ENCODE peak calls at places on chromosomes 7 and 10, in eight cellular contexts. One of them, this sample, is unnamed. For H3K4me1, the result is how much of the 10 kb centered on the place peaks cover.

GRCh38 chr10:77156406-77156879 is 481.2 kb downstream of the KCNMA1 start:
- DNase-seq in lower lobe of right lung: no peak
- DNase-seq in thoracic aorta: no peak
- DNase-seq in uterus: peak
- DNase-seq in psoas muscle: no peak
- DNase-seq in iPS DF 6.9: no peak
- DNase-seq in naive thymus-derived CD4-positive, alpha-beta T cell: no peak
- DNase-seq in small intestine: peak
- DNase-seq in this sample: no peak

GRCh38 chr10:693506-693905 is 4.0 kb upstream of the DIP2C start:
- DNase-seq in uterus: no peak
- DNase-seq in iPS DF 6.9: no peak
- DNase-seq in lower lobe of right lung: no peak
- DNase-seq in naive thymus-derived CD4-positive, alpha-beta T cell: no peak
- DNase-seq in thoracic aorta: no peak
- DNase-seq in psoas muscle: no peak
- DNase-seq in small intestine: peak
- DNase-seq in this sample: no peak

GRCh38 chr7:8190121-8190895 is 71.7 kb downstream of the ICA1 start:
- DNase-seq in thoracic aorta: no peak
- DNase-seq in iPS DF 6.9: peak
- DNase-seq in lower lobe of right lung: no peak
- DNase-seq in uterus: peak
- DNase-seq in naive thymus-derived CD4-positive, alpha-beta T cell: peak
- DNase-seq in small intestine: peak
- DNase-seq in psoas muscle: no peak
- DNase-seq in this sample: peak

GRCh38 chr7:17444673-17445072 is 146.2 kb downstream of the AHR start:
- DNase-seq in iPS DF 6.9: no peak
- DNase-seq in lower lobe of right lung: no peak
- DNase-seq in psoas muscle: no peak
- DNase-seq in thoracic aorta: no peak
- DNase-seq in uterus: no peak
- DNase-seq in small intestine: peak
- DNase-seq in naive thymus-derived CD4-positive, alpha-beta T cell: no peak
- DNase-seq in this sample: no peak

GRCh38 chr10:60962946-60963345 is 19.0 kb upstream of the RHOBTB1 start:
- DNase-seq in small intestine: no peak
- DNase-seq in uterus: no peak
- DNase-seq in thoracic aorta: no peak
- DNase-seq in psoas muscle: no peak
- DNase-seq in naive thymus-derived CD4-positive, alpha-beta T cell: no peak
- DNase-seq in lower lobe of right lung: no peak
- DNase-seq in iPS DF 6.9: no peak
- DNase-seq in this sample: no peak

GRCh38 chr10:97327348-97328294 is 6.9 kb downstream of the FRAT2 start:
- DNase-seq in psoas muscle: no peak
- DNase-seq in naive thymus-derived CD4-positive, alpha-beta T cell: no peak
- DNase-seq in uterus: no peak
- DNase-seq in lower lobe of right lung: no peak
- DNase-seq in small intestine: peak
- DNase-seq in thoracic aorta: no peak
- DNase-seq in iPS DF 6.9: no peak
- DNase-seq in this sample: no peak

GRCh38 chr7:132815130-132815529 is 238.9 kb upstream of the PLXNA4 start:
- DNase-seq in thoracic aorta: no peak
- DNase-seq in small intestine: peak
- DNase-seq in uterus: no peak
- DNase-seq in naive thymus-derived CD4-positive, alpha-beta T cell: no peak
- DNase-seq in lower lobe of right lung: no peak
- DNase-seq in psoas muscle: no peak
- DNase-seq in iPS DF 6.9: no peak
- DNase-seq in this sample: no peak

GRCh38 chr7:1899201-1899600 is 229.1 kb downstream of the ELFN1 start:
- DNase-seq in psoas muscle: peak
- DNase-seq in lower lobe of right lung: peak
- DNase-seq in iPS DF 6.9: no peak
- DNase-seq in naive thymus-derived CD4-positive, alpha-beta T cell: no peak
- DNase-seq in small intestine: no peak
- DNase-seq in uterus: no peak
- DNase-seq in thoracic aorta: no peak
- DNase-seq in this sample: no peak

GRCh38 chr7:25789701-25790240 is 362.2 kb upstream of the NFE2L3 start:
- DNase-seq in uterus: no peak
- DNase-seq in thoracic aorta: no peak
- DNase-seq in small intestine: no peak
- DNase-seq in naive thymus-derived CD4-positive, alpha-beta T cell: no peak
- DNase-seq in psoas muscle: no peak
- DNase-seq in lower lobe of right lung: no peak
- DNase-seq in iPS DF 6.9: no peak
- DNase-seq in this sample: no peak

DNA sequence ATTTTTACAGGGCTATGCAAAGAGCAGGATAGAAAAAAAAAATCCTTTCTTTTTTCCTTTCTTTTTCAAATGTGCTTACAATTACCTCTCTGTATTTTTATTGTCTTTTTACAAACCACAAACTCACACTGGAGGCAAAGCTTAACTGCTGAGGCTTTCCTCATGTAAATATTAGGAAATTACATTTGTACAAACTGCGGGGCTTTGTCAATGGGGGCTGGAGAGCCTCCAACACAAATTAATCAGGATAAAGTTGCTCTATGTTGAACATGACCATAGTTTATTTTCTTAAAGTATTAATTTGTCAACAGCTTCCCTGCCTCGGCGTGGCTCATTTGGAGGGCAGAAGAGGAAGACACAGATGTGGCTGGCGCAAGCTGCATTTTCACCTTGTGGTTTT is 411.7 kb upstream of the MKI67 start:
- DNase-seq in uterus: no peak
- DNase-seq in small intestine: no peak
- DNase-seq in lower lobe of right lung: no peak
- DNase-seq in iPS DF 6.9: no peak
- DNase-seq in thoracic aorta: no peak
- DNase-seq in psoas muscle: no peak
- DNase-seq in naive thymus-derived CD4-positive, alpha-beta T cell: no peak
- DNase-seq in this sample: no peak
- H3K4me1 ChIP-seq in uterus: under half
- H3K4me1 ChIP-seq in small intestine: under half
- H3K4me1 ChIP-seq in lower lobe of right lung: under half
- H3K4me1 ChIP-seq in iPS DF 6.9: under half
- H3K4me1 ChIP-seq in thoracic aorta: under half
- H3K4me1 ChIP-seq in psoas muscle: under half
- H3K4me1 ChIP-seq in naive thymus-derived CD4-positive, alpha-beta T cell: under half
- H3K4me1 ChIP-seq in this sample: under half

DNA sequence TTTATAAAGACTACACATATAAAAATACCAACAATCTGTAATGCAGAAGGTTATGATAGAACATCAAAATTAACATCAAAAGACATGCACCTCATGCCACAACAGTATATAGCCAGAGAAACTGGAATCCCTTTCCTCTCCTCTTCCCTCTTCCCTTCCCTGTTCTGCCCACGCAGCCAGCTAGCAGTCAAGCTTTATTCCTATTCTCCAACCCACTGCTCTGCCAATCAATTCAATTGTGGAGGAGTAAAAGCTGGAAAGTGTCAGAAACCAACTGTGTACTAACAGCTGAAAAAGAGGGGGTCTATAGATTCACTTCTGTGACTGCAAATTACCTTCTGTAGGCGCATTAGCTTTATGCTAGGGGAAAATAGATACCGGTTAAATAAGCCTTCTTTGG is 16.4 kb downstream of the ABI1 start:
- DNase-seq in psoas muscle: no peak
- DNase-seq in thoracic aorta: no peak
- DNase-seq in lower lobe of right lung: no peak
- DNase-seq in small intestine: no peak
- DNase-seq in uterus: no peak
- DNase-seq in iPS DF 6.9: no peak
- DNase-seq in naive thymus-derived CD4-positive, alpha-beta T cell: no peak
- DNase-seq in this sample: no peak
- H3K27ac ChIP-seq in psoas muscle: no peak
- H3K27ac ChIP-seq in thoracic aorta: no peak
- H3K27ac ChIP-seq in lower lobe of right lung: no peak
- H3K27ac ChIP-seq in small intestine: no peak
- H3K27ac ChIP-seq in uterus: no peak
- H3K27ac ChIP-seq in iPS DF 6.9: no peak
- H3K27ac ChIP-seq in naive thymus-derived CD4-positive, alpha-beta T cell: no peak
- H3K27ac ChIP-seq in this sample: no peak

DNA sequence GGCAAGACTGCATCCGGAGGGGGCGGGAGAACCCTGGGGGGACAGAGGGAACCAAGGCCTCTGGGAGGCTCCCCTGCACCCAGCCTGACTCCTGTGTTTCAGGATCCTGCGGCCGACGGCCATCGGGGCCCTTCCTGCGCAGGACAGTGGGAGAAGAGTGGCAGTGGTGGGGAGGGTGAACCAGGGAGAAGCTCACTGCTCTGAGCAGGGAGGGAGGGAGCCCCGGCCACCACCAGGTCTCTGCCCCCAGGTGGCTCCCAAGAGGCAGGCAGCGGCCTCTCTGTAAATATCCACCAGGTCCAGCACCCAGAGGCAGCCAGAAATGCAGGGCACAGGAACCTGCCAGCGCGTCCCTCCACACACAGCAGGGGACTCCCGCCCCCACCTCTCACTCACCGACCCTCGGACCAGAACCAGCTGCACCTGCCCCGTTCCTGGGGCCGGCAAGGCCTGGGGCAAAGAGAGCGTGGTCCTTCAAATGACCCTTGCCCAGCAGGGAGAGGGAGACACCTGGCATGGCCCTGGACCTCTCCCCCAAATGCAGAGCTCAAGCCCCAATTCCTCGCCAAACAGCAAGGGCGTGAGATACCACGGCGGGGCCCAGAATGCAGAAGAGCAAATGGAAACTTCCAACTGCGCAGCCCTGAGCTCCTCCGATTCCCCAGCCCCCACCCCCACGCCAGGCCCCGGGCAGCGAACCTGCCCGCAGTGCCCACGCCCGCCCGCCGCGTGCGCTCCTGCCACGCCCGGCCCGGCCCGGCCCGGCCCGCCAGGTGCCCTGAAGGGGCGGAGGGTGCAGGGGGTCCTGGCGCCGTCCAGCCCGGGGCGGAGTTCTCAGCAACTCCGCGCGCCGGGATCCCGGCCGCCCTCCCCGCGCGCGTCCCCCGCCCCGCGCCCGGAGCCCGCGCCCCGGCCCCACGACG is 805 bp downstream of the RASGEF1A start:
- DNase-seq in lower lobe of right lung: peak
- DNase-seq in uterus: no peak
- DNase-seq in small intestine: no peak
- DNase-seq in iPS DF 6.9: no peak
- DNase-seq in naive thymus-derived CD4-positive, alpha-beta T cell: no peak
- DNase-seq in thoracic aorta: no peak
- DNase-seq in psoas muscle: no peak
- DNase-seq in this sample: peak
- H3K4me3 ChIP-seq in lower lobe of right lung: peak
- H3K4me3 ChIP-seq in uterus: no peak
- H3K4me3 ChIP-seq in small intestine: no peak
- H3K4me3 ChIP-seq in iPS DF 6.9: peak
- H3K4me3 ChIP-seq in naive thymus-derived CD4-positive, alpha-beta T cell: peak
- H3K4me3 ChIP-seq in thoracic aorta: peak
- H3K4me3 ChIP-seq in psoas muscle: peak
- H3K4me3 ChIP-seq in this sample: no peak

GRCh38 chr7:212754-213153 is 20.4 kb downstream of the FAM20C start:
- DNase-seq in uterus: no peak
- DNase-seq in iPS DF 6.9: no peak
- DNase-seq in psoas muscle: no peak
- DNase-seq in small intestine: no peak
- DNase-seq in lower lobe of right lung: no peak
- DNase-seq in naive thymus-derived CD4-positive, alpha-beta T cell: no peak
- DNase-seq in thoracic aorta: no peak
- DNase-seq in this sample: no peak

GRCh38 chr7:211033-211714 is 18.8 kb downstream of the FAM20C start:
- DNase-seq in iPS DF 6.9: no peak
- DNase-seq in naive thymus-derived CD4-positive, alpha-beta T cell: no peak
- DNase-seq in uterus: no peak
- DNase-seq in lower lobe of right lung: no peak
- DNase-seq in small intestine: no peak
- DNase-seq in thoracic aorta: no peak
- DNase-seq in psoas muscle: no peak
- DNase-seq in this sample: no peak

GRCh38 chr7:211715-212058 is 19.3 kb downstream of the FAM20C start:
- DNase-seq in naive thymus-derived CD4-positive, alpha-beta T cell: no peak
- DNase-seq in lower lobe of right lung: no peak
- DNase-seq in thoracic aorta: no peak
- DNase-seq in uterus: no peak
- DNase-seq in small intestine: no peak
- DNase-seq in psoas muscle: no peak
- DNase-seq in iPS DF 6.9: no peak
- DNase-seq in this sample: no peak

GRCh38 chr7:214410-215212 is 22.2 kb downstream of the FAM20C start:
- DNase-seq in psoas muscle: peak
- DNase-seq in iPS DF 6.9: no peak
- DNase-seq in uterus: no peak
- DNase-seq in lower lobe of right lung: no peak
- DNase-seq in small intestine: no peak
- DNase-seq in naive thymus-derived CD4-positive, alpha-beta T cell: no peak
- DNase-seq in thoracic aorta: no peak
- DNase-seq in this sample: no peak

GRCh38 chr7:213324-213993 is 21.1 kb downstream of the FAM20C start:
- DNase-seq in naive thymus-derived CD4-positive, alpha-beta T cell: no peak
- DNase-seq in psoas muscle: no peak
- DNase-seq in thoracic aorta: no peak
- DNase-seq in small intestine: no peak
- DNase-seq in uterus: no peak
- DNase-seq in lower lobe of right lung: no peak
- DNase-seq in iPS DF 6.9: no peak
- DNase-seq in this sample: no peak
- H3K4me1 ChIP-seq in naive thymus-derived CD4-positive, alpha-beta T cell: under half
- H3K4me1 ChIP-seq in psoas muscle: under half
- H3K4me1 ChIP-seq in thoracic aorta: under half
- H3K4me1 ChIP-seq in small intestine: under half
- H3K4me1 ChIP-seq in uterus: under half
- H3K4me1 ChIP-seq in lower lobe of right lung: under half
- H3K4me1 ChIP-seq in iPS DF 6.9: under half
- H3K4me1 ChIP-seq in this sample: under half

DNA sequence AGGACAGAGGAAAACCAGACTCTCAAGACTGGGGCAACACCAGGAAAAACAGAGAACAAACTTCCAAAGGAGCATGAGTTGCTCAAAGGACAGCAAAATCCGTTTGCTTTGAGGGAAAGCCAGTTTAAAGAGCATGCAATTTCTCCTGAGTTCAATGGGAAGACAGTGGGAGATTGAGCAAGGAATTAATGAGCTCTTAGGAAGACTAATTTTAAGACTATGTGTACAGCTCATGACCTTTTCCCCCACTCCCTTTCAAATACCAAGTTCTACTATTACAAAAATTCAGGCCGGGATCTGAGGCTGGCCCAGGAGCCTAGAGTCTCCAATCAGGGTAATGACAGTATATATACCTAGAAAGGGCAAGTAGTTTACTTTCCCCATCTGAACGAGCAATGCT is 79.2 kb downstream of the EPDR1 start:
- DNase-seq in small intestine: no peak
- DNase-seq in lower lobe of right lung: no peak
- DNase-seq in uterus: no peak
- DNase-seq in iPS DF 6.9: no peak
- DNase-seq in naive thymus-derived CD4-positive, alpha-beta T cell: no peak
- DNase-seq in thoracic aorta: no peak
- DNase-seq in psoas muscle: no peak
- DNase-seq in this sample: no peak
- H3K27ac ChIP-seq in small intestine: no peak
- H3K27ac ChIP-seq in lower lobe of right lung: peak
- H3K27ac ChIP-seq in uterus: peak
- H3K27ac ChIP-seq in iPS DF 6.9: no peak
- H3K27ac ChIP-seq in naive thymus-derived CD4-positive, alpha-beta T cell: no peak
- H3K27ac ChIP-seq in thoracic aorta: no peak
- H3K27ac ChIP-seq in psoas muscle: peak
- H3K27ac ChIP-seq in this sample: no peak